ENCODE peak calls at places on chromosomes 11 and 22, in six cellular contexts. One of them, this sample, is unnamed.

GRCh38 chr11:69911310-69912160 is 92.3 kb upstream of the FGF3 start:
- DNase-seq in heart left ventricle: no peak
- DNase-seq in heart right ventricle: no peak
- DNase-seq in AG09309: no peak
- DNase-seq in stomach: no peak
- DNase-seq in coronary artery: peak; percentile 65
- DNase-seq in this sample: no peak

GRCh38 chr22:24529898-24530297 is 25.0 kb downstream of the GUCD1 start:
- DNase-seq in AG09309: no peak
- DNase-seq in heart right ventricle: no peak
- DNase-seq in coronary artery: no peak
- DNase-seq in stomach: no peak
- DNase-seq in heart left ventricle: no peak
- DNase-seq in this sample: no peak

GRCh38 chr11:101010899-101011298 is 118.7 kb downstream of the PGR start:
- DNase-seq in AG09309: no peak
- DNase-seq in heart right ventricle: no peak
- DNase-seq in heart left ventricle: no peak
- DNase-seq in coronary artery: no peak
- DNase-seq in stomach: no peak
- DNase-seq in this sample: no peak

GRCh38 chr22:28768701-28769393 is 3.6 kb upstream of the CCDC117 start:
- DNase-seq in coronary artery: no peak
- DNase-seq in heart right ventricle: no peak
- DNase-seq in AG09309: no peak
- DNase-seq in stomach: no peak
- DNase-seq in heart left ventricle: no peak
- DNase-seq in this sample: no peak

GRCh38 chr11:102457865-102458264 is 5.3 kb upstream of the TMEM123 start:
- DNase-seq in heart left ventricle: no peak
- DNase-seq in coronary artery: no peak
- DNase-seq in AG09309: no peak
- DNase-seq in stomach: no peak
- DNase-seq in heart right ventricle: no peak
- DNase-seq in this sample: no peak

GRCh38 chr11:67642148-67642475 is 2.5 kb upstream of the TBX10 start:
- DNase-seq in heart left ventricle: no peak
- DNase-seq in heart right ventricle: no peak
- DNase-seq in stomach: no peak
- DNase-seq in coronary artery: no peak
- DNase-seq in AG09309: no peak
- DNase-seq in this sample: no peak

GRCh38 chr11:74681686-74682651 is 49.3 kb downstream of the CHRDL2 start:
- DNase-seq in AG09309: no peak
- DNase-seq in heart left ventricle: peak; percentile 54
- DNase-seq in coronary artery: peak; percentile 69
- DNase-seq in stomach: peak; percentile 81
- DNase-seq in heart right ventricle: peak; percentile 63
- DNase-seq in this sample: no peak

GRCh38 chr11:115303304-115303703 is 200.9 kb downstream of the CADM1 start:
- DNase-seq in heart right ventricle: no peak
- DNase-seq in heart left ventricle: no peak
- DNase-seq in stomach: no peak
- DNase-seq in AG09309: no peak
- DNase-seq in coronary artery: no peak
- DNase-seq in this sample: no peak

GRCh38 chr11:36689442-36689841 is 91.4 kb upstream of the RAG2 start:
- DNase-seq in AG09309: no peak
- DNase-seq in stomach: no peak
- DNase-seq in heart right ventricle: no peak
- DNase-seq in coronary artery: no peak
- DNase-seq in heart left ventricle: no peak
- DNase-seq in this sample: no peak

GRCh38 chr11:88604255-88604654 is 266.7 kb upstream of the CTSC start:
- DNase-seq in heart left ventricle: no peak
- DNase-seq in coronary artery: no peak
- DNase-seq in heart right ventricle: no peak
- DNase-seq in stomach: no peak
- DNase-seq in AG09309: peak; percentile 23
- DNase-seq in this sample: no peak

GRCh38 chr22:43313497-43314474 is 29.4 kb downstream of the SCUBE1 start:
- DNase-seq in heart right ventricle: peak; percentile 64
- DNase-seq in AG09309: peak; percentile 32
- DNase-seq in stomach: no peak
- DNase-seq in heart left ventricle: peak; percentile 34
- DNase-seq in coronary artery: no peak
- DNase-seq in this sample: no peak

GRCh38 chr22:25045176-25045575 is 92.7 kb downstream of the KIAA1671 start:
- DNase-seq in stomach: no peak
- DNase-seq in coronary artery: no peak
- DNase-seq in heart left ventricle: no peak
- DNase-seq in AG09309: no peak
- DNase-seq in heart right ventricle: no peak
- DNase-seq in this sample: no peak

DNA sequence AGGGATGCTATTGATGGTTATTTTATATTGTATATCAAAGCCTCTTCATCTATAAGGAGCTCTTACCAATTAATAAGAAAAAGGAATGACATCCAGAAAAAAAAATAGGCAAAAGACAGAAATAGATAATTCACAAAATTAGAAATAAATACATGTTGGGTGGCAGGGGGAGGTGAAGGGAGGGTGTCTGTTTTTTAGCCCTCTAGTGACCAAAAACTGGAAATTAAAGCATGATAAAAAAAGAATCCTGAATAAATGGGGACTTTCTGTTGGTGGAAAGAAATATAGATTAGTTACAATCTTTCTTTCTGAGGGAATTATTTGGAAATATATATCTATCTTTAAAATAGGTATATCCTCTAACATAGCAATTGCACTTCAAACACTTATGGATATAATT is 42.0 kb upstream of the TTC36 start:
- DNase-seq in coronary artery: no peak
- DNase-seq in AG09309: no peak
- DNase-seq in heart left ventricle: no peak
- DNase-seq in heart right ventricle: no peak
- DNase-seq in stomach: no peak
- DNase-seq in this sample: no peak
- TF ChIP-seq CTCF in coronary artery: no peak
- TF ChIP-seq CTCF in AG09309: no peak
- TF ChIP-seq CTCF in heart left ventricle: no peak
- TF ChIP-seq CTCF in heart right ventricle: no peak
- TF ChIP-seq CTCF in stomach: no peak
- TF ChIP-seq CTCF in this sample: no peak

GRCh38 chr11:129658558-129658882 is 157.1 kb upstream of the TMEM45B start:
- DNase-seq in heart right ventricle: no peak
- DNase-seq in AG09309: no peak
- DNase-seq in stomach: no peak
- DNase-seq in coronary artery: no peak
- DNase-seq in heart left ventricle: no peak
- DNase-seq in this sample: no peak
- TF ChIP-seq CTCF in heart right ventricle: no peak
- TF ChIP-seq CTCF in AG09309: no peak
- TF ChIP-seq CTCF in stomach: no peak
- TF ChIP-seq CTCF in coronary artery: no peak
- TF ChIP-seq CTCF in heart left ventricle: no peak
- TF ChIP-seq CTCF in this sample: no peak

GRCh38 chr22:39654527-39654926 is 84.0 kb downstream of the CACNA1I start:
- DNase-seq in heart left ventricle: no peak
- DNase-seq in heart right ventricle: no peak
- DNase-seq in AG09309: no peak
- DNase-seq in coronary artery: no peak
- DNase-seq in stomach: no peak
- DNase-seq in this sample: no peak

GRCh38 chr22:39655736-39656285 is 85.3 kb downstream of the CACNA1I start:
- DNase-seq in AG09309: no peak
- DNase-seq in coronary artery: no peak
- DNase-seq in heart left ventricle: no peak
- DNase-seq in heart right ventricle: no peak
- DNase-seq in stomach: no peak
- DNase-seq in this sample: no peak

GRCh38 chr22:39653787-39654077 is 83.2 kb downstream of the CACNA1I start:
- DNase-seq in heart left ventricle: no peak
- DNase-seq in coronary artery: no peak
- DNase-seq in AG09309: no peak
- DNase-seq in stomach: no peak
- DNase-seq in heart right ventricle: no peak
- DNase-seq in this sample: no peak

GRCh38 chr22:39656495-39657490 is 86.2 kb downstream of the CACNA1I start:
- DNase-seq in stomach: no peak
- DNase-seq in heart left ventricle: no peak
- DNase-seq in coronary artery: no peak
- DNase-seq in heart right ventricle: no peak
- DNase-seq in AG09309: no peak
- DNase-seq in this sample: no peak

GRCh38 chr22:39654959-39655579 is 84.5 kb downstream of the CACNA1I start:
- DNase-seq in coronary artery: no peak
- DNase-seq in heart left ventricle: no peak
- DNase-seq in AG09309: no peak
- DNase-seq in heart right ventricle: no peak
- DNase-seq in stomach: no peak
- DNase-seq in this sample: no peak
- TF ChIP-seq CTCF in coronary artery: no peak
- TF ChIP-seq CTCF in heart left ventricle: no peak
- TF ChIP-seq CTCF in AG09309: no peak
- TF ChIP-seq CTCF in heart right ventricle: no peak
- TF ChIP-seq CTCF in stomach: no peak
- TF ChIP-seq CTCF in this sample: no peak

GRCh38 chr11:68749061-68749491 is 2.2 kb downstream of the TESMIN start:
- DNase-seq in coronary artery: no peak
- DNase-seq in heart left ventricle: no peak
- DNase-seq in AG09309: no peak
- DNase-seq in heart right ventricle: no peak
- DNase-seq in stomach: no peak
- DNase-seq in this sample: no peak
- TF ChIP-seq CTCF in coronary artery: no peak
- TF ChIP-seq CTCF in heart left ventricle: no peak
- TF ChIP-seq CTCF in AG09309: no peak
- TF ChIP-seq CTCF in heart right ventricle: no peak
- TF ChIP-seq CTCF in stomach: no peak
- TF ChIP-seq CTCF in this sample: no peak

This sample was measured in CD4-positive, alpha-beta T cell.